ENCODE peak calls at places on chromosomes 16 and 17, in four cellular contexts. H is colonic mucosa, B is tibial nerve, Z is ovary. A is an unnamed sample.

GRCh38 chr17:6755731-6756184 is at the start of gene XAF1:
- DNase-seq in H (peak), B (no peak), Z (peak), A (no peak)

GRCh38 chr17:17186051-17186450 is 20.1 kb downstream of the PLD6 start:
- DNase-seq in B (no peak), H (no peak), Z (no peak), A (no peak)

GRCh38 chr17:70499067-70499786 is 329.9 kb downstream of the KCNJ2 start:
- DNase-seq in B (no peak), Z (no peak), H (no peak), A (no peak)

GRCh38 chr17:47099451-47099986 is 89.6 kb downstream of the CDC27 start:
- DNase-seq in B (no peak), Z (no peak), H (no peak), A (no peak)

GRCh38 chr16:84396537-84397008 is 28.2 kb downstream of the ATP2C2 start:
- DNase-seq in B (no peak), Z (no peak), H (no peak), A (no peak)

GRCh38 chr16:20866792-20867191 is 33.4 kb downstream of the DCUN1D3 start:
- DNase-seq in H (no peak), Z (no peak), B (no peak), A (no peak)

GRCh38 chr17:21842332-21843317 is 150.3 kb downstream of the KCNJ18 start:
- DNase-seq in B (no peak), Z (no peak), H (no peak), A (no peak)

GRCh38 chr16:17053536-17054160 is 417.1 kb downstream of the XYLT1 start:
- DNase-seq in H (no peak), B (no peak), Z (no peak), A (no peak)

GRCh38 chr16:23948949-23949392 is 113.2 kb downstream of the PRKCB start:
- DNase-seq in Z (no peak), H (no peak), B (no peak), A (no peak)

GRCh38 chr16:30398660-30399434 is 3.6 kb downstream of the ZNF48 start:
- DNase-seq in B (no peak), Z (no peak), H (no peak), A (no peak)

GRCh38 chr16:49956915-49957314 is 68.1 kb upstream of the CNEP1R1 start:
- DNase-seq in Z (no peak), H (no peak), B (no peak), A (no peak)

GRCh38 chr17:4565209-4566141 is 5.1 kb upstream of the GGT6 start:
- DNase-seq in B (no peak), Z (no peak), H (peak), A (peak)

GRCh38 chr17:9928601-9929341 is 23.7 kb upstream of the RCVRN start:
- DNase-seq in Z (no peak), B (no peak), H (no peak), A (peak)

GRCh38 chr17:1607971-1608320 is 20.7 kb downstream of the SLC43A2 start:
- DNase-seq in Z (no peak), B (no peak), H (no peak), A (no peak)

GRCh38 chr16:4855371-4855770 is 8.1 kb downstream of the UBN1 start:
- DNase-seq in Z (no peak), B (no peak), H (no peak), A (no peak)

GRCh38 chr16:88005968-88006367 is 54.7 kb downstream of the BANP start:
- DNase-seq in H (no peak), Z (peak), B (no peak), A (no peak)

GRCh38 chr17:77837917-77838316 is 120.6 kb upstream of the TNRC6C start:
- DNase-seq in Z (no peak), B (no peak), H (no peak), A (no peak)

GRCh38 chr16:1175566-1176279 is 22.8 kb downstream of the CACNA1H start:
- DNase-seq in H (no peak), B (no peak), Z (no peak), A (no peak)

GRCh38 chr16:29899516-29900101 is at the start of gene SEZ6L2:
- DNase-seq in B (no peak), H (peak), Z (peak), A (peak)

GRCh38 chr17:48610282-48611211 is at the start of gene HOXB7:
- DNase-seq in Z (no peak), H (peak), B (peak), A (no peak)

GRCh38 chr17:17472333-17472920 is 4.4 kb upstream of the MED9 start:
- DNase-seq in B (no peak), H (no peak), Z (no peak), A (no peak)

GRCh38 chr16:426906-427249 is 1.4 kb downstream of the RAB11FIP3 start:
- DNase-seq in B (no peak), Z (no peak), H (no peak), A (no peak)

GRCh38 chr16:85800321-85800669 is 800 bp downstream of the COX4I1 start:
- DNase-seq in Z (no peak), H (peak), B (no peak), A (no peak)

GRCh38 chr17:15194859-15195277 is 70.3 kb downstream of the PMP22 start:
- DNase-seq in Z (no peak), B (no peak), H (no peak), A (no peak)

GRCh38 chr17:58630883-58631522 is 60.8 kb downstream of the TEX14 start:
- DNase-seq in H (peak), B (no peak), Z (peak), A (no peak)

GRCh38 chr16:1089822-1090619 is 6.0 kb downstream of the C1QTNF8 start:
- DNase-seq in B (no peak), Z (no peak), H (peak), A (no peak)

GRCh38 chr17:58330544-58330996 is 2.0 kb upstream of the TSPOAP1 start:
- DNase-seq in B (no peak), H (no peak), Z (no peak), A (no peak)

GRCh38 chr17:29733151-29733550 is 110.4 kb upstream of the CORO6 start:
- DNase-seq in B (no peak), H (no peak), Z (no peak), A (no peak)

GRCh38 chr17:45813051-45813731 is 29.1 kb downstream of the CRHR1 start:
- DNase-seq in B (no peak), H (no peak), Z (no peak), A (no peak)

DNA sequence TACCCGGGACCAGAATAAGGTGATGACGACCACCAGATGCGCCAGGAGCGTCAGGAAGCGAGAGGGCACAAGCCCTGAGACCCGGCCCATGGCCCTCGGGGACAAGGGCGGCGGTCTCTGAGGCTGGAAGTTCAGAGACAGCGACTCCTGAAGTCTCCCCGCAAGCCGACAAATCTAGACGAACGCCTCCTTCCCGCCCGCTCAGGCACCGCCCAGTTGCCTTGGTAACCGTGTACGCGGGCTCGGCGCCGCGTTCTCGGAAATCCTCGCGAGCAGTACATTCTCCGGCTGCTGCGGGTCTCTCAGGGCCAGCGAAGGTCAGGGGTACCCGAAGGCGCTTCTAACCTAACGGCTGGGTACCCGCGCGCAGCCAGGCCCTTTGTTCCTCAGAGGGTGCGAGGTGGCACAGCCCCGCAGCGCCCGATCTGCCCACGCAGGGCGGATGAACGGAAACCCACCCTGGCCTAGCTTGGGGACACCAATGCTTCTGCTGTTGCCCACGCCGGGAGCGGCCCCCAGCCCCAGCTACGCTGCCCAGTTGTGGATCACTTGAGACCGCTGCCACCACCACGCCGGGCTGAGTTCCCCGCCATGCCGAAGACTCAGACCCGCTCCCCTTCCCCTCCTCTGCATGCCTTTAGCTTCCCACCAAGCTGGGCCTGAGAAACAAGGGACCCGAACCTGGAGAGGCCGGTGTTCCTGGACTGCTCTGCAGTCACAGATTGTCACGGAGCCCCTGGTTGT is at the start of gene TMEM107:
- DNase-seq in B (peak), Z (peak), H (peak), A (no peak)
- TF ChIP-seq CTCF in B (no peak), Z (no peak), H (no peak), A (no peak)

GRCh38 chr17:39225308-39225973 is at the start of gene STAC2:
- DNase-seq in H (no peak), Z (no peak), B (no peak), A (no peak)

GRCh38 chr17:39222866-39223834 is 2.6 kb downstream of the STAC2 start:
- DNase-seq in Z (no peak), B (no peak), H (no peak), A (no peak)

GRCh38 chr17:39225974-39226683 is 384 bp upstream of the STAC2 start:
- DNase-seq in Z (peak), H (peak), B (no peak), A (no peak)

GRCh38 chr17:39223907-39224777 is 1.6 kb downstream of the STAC2 start:
- DNase-seq in Z (no peak), H (no peak), B (no peak), A (no peak)

DNA sequence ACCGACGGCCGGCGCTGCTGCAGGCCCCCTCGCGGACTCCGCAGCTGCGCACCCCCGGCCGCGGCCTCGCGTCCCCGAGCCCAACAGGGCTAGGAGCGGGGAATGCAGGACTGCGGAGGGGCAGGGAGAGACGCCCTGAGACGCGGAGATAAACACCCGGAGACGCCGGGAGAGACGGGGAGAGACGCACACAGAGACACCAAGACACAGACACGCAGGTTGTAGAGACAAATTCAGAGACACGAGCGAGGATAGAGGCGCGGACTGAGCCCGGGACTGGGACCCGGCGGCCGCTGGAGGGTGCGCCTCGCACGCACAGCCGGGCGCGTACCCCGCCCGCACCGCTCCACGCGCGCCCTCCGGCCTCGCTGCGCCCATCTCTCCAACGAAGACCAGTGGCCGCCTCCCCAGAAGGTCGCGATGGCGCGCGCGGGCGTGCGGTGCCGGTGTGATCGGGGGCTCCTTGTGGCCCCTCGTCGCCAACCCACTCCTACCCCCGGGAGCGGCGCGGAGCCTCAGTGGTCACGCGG is 902 bp downstream of the STAC2 start:
- DNase-seq in H (no peak), B (no peak), Z (no peak), A (no peak)
- H3K4me3 ChIP-seq in H (peak), B (peak), Z (peak), A (peak)

DNA sequence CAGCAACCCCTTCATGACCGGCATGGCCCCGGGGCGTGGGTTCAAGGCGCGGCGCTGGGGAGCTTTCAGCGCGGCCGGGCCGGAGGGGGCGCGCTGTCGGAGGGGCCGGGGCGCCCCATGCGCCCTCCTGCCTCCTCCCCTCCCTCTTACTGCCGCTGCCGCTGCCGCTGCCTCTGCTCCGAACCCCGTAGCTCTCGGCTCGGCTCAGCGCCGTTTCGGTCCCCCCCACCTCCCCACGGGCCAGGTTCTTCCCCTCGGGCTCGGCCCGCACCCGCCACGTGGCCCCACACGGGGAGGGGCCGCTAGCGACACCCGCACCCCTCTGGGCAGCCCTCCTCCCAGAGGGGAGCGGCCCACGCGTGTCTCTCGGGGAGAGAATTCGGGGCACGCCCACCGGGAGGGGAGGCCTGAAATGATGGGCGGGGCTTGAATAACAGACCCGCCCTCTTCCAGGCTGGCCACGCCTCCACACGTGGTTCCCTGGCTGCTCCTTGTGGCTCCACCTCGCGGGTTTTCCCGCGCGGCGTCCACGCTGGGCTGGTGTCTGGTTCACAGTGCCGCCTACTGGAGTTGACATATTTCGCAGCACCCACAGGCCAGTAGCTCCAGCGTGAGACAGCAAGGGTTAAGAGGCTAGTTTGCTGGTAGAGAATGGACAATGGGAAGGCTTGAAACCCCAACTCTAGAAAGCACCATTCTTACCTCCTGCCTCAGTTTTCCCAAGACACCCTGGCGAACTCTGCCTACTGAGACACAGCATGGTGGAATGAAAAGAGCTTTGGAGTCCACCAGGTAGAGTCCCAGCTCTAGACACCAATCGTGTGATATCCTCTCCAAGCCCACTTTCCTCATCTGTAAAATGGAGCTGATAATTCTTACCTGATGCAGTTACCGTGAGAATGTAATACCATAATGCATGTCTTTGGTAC is at the start of gene KCNH4:
- DNase-seq in Z (peak), H (peak), B (peak), A (no peak)
- TF ChIP-seq CTCF in Z (no peak), H (peak), B (peak), A (peak)

GRCh38 chr17:55437165-55437605 is 15.6 kb upstream of the MMD start:
- DNase-seq in B (no peak), H (no peak), Z (no peak), A (no peak)
- H3K4me3 ChIP-seq in B (no peak), H (no peak), Z (no peak), A (no peak)

DNA sequence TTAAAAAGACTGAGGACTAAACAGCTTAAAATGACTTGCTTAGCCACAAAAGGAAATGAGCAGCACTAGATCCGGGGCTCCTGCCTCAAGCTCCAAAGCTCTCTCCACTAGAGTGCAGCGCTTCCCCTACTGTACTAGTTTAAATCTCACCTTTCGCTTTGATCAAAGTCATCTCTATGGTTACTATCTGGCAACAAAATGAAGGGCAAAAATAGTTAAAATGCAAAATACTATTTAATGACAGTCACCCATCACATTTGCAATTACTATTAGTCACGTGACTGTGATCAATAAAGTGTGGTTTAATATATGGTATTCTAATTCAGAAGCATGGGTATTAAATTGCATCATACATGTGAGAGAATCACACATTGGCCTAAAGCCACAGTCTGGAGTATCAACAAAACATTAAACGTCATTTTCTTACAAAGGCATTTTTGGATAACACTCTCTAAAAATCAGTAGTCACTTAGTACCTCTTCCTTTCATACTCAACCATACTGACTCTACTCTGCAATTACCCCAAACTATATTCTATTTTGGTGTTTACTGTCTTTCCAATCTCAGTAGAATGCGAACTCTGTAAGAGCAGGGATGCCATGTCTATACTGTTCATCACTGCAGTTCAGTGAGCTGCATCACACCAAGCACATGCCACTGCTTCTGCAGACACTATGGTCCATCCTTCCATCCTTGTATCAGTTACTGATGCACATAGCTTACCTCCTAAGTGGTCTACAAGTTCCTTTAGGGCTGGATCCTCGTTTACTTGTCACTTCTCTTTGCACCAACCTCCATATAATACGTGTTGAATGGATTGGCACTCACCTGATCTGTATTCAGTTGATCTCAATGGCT is 6.2 kb downstream of the PSMD12 start:
- DNase-seq in H (no peak), B (no peak), Z (no peak), A (no peak)
- TF ChIP-seq CTCF in H (no peak), B (no peak), Z (no peak), A (peak)

GRCh38 chr16:68563631-68564366 is 24.7 kb downstream of the ZFP90 start:
- DNase-seq in Z (no peak), B (no peak), H (no peak), A (no peak)
- H3K4me3 ChIP-seq in Z (no peak), B (no peak), H (no peak), A (no peak)